ENCODE peak calls at places on chromosomes 7 and 10, in six cellular contexts. H is fibroblast of mammary gland, K is NCI-H1436, E is LoVo, T is amygdala, F is adipocyte. C is an unnamed sample.

GRCh38 chr10:49360271-49361177 is 35.4 kb downstream of the DRGX start:
- DNase-seq in K (no peak), F (no peak), H (no peak), E (no peak), T (no peak), C (no peak)

GRCh38 chr7:38318803-38319416 is 45.5 kb upstream of the TARP start:
- DNase-seq in E (peak), K (peak), T (no peak), H (peak), F (peak), C (peak)

GRCh38 chr10:13862541-13863233 is 275.9 kb downstream of the PRPF18 start:
- DNase-seq in K (no peak), H (no peak), F (no peak), E (no peak), T (no peak), C (no peak)

GRCh38 chr10:112115781-112116385 is 67.7 kb downstream of the GPAM start:
- DNase-seq in T (no peak), H (peak), F (peak), E (peak), K (peak), C (peak)

GRCh38 chr10:70478191-70479160 is at the start of gene PALD1:
- DNase-seq in H (peak), K (peak), F (peak), E (peak), T (peak), C (peak)

GRCh38 chr10:32065871-32066270 is 9.6 kb upstream of the KIF5B start:
- DNase-seq in H (peak), F (peak), E (peak), T (no peak), K (no peak), C (peak)

GRCh38 chr7:157637216-157637954 is 300.6 kb downstream of the DNAJB6 start:
- DNase-seq in T (no peak), K (no peak), F (no peak), E (no peak), H (no peak), C (no peak)

GRCh38 chr7:38825721-38826440 is 83.1 kb downstream of the VPS41 start:
- DNase-seq in H (peak), K (no peak), F (peak), T (no peak), E (no peak), C (peak)

GRCh38 chr10:28875535-28876208 is 198.4 kb downstream of the BAMBI start:
- DNase-seq in F (peak), K (no peak), E (no peak), T (no peak), H (no peak), C (no peak)

GRCh38 chr7:44087914-44088838 is 5.8 kb upstream of the POLM start:
- DNase-seq in F (peak), E (no peak), K (no peak), H (peak), T (no peak), C (peak)